ENCODE peak calls at places on chromosomes 1 and 21, in six cellular contexts. P is activated T-helper 1 cell treated with anti-CD3 and anti-CD28 coated beads, Interleukin-12 subunit alpha, Interleukin-12 subunit beta, Interleukin-2, Interleukin-4 antibody, amounts not matched to agents 30 ng/mL and 10 ng/mL and 1 ng/mL, durations not matched to agents 14 hours and 24 hours and 36 hours; O is NT2/D1; R is NCI-H146; W is endodermal cell; C is cardiac muscle cell. B is an unnamed sample.

GRCh38 chr1:184212649-184213314 is 161.3 kb downstream of the TSEN15 start:
- DNase-seq in O (peak; percentile 33), W (peak; percentile 59), P (no peak), R (no peak), C (no peak), B (no peak)

GRCh38 chr1:59670662-59671061 is 144.1 kb upstream of the HOOK1 start:
- DNase-seq in W (no peak), P (no peak), R (no peak), O (no peak), C (no peak), B (no peak)

GRCh38 chr1:59146651-59147358 is 150.1 kb upstream of the FGGY start:
- DNase-seq in W (peak; percentile 85), P (peak; percentile 66), O (no peak), R (no peak), C (peak; percentile 52), B (peak; percentile 21)

GRCh38 chr1:219385786-219386427 is 212.2 kb downstream of the LYPLAL1 start:
- DNase-seq in W (peak; percentile 89), R (peak; percentile 88), C (peak; percentile 69), O (peak; percentile 36), P (no peak), B (peak; percentile 3)

GRCh38 chr1:42392923-42393848 is 12.6 kb downstream of the RIMKLA start:
- DNase-seq in O (no peak), W (no peak), P (no peak), C (no peak), R (no peak), B (no peak)

GRCh38 chr21:38806153-38806941 is 618 bp downstream of the ETS2 start:
- DNase-seq in W (peak; percentile 68), P (peak; percentile 31), R (peak; percentile 36), O (no peak), C (peak; percentile 52), B (peak; percentile 49)

GRCh38 chr1:218459878-218460277 is 114.7 kb downstream of the TGFB2 start:
- DNase-seq in W (peak; percentile 80), R (peak; percentile 39), P (no peak), O (peak; percentile 88), C (peak; percentile 75), B (peak; percentile 58)

GRCh38 chr1:118257946-118258345 is 72.9 kb upstream of the SPAG17 start:
- DNase-seq in R (no peak), C (no peak), W (no peak), P (no peak), O (no peak), B (no peak)

GRCh38 chr1:150548632-150549495 is at the start of gene ADAMTSL4:
- DNase-seq in R (peak; percentile 81), C (peak; percentile 87), O (no peak), P (no peak), W (peak; percentile 87), B (no peak)

GRCh38 chr21:42627527-42628289 is 25.7 kb upstream of the PDE9A start:
- DNase-seq in P (no peak), W (peak; percentile 20), C (peak; percentile 87), R (no peak), O (no peak), B (no peak)

GRCh38 chr1:205670611-205671430 is 9.5 kb downstream of the SLC45A3 start:
- DNase-seq in R (no peak), C (peak; percentile 47), O (peak; percentile 79), W (peak; percentile 90), P (no peak), B (peak; percentile 83)

GRCh38 chr1:51661081-51661518 is 44.2 kb downstream of the OSBPL9 start:
- DNase-seq in P (no peak), R (no peak), W (no peak), C (peak; percentile 22), O (no peak), B (no peak)

GRCh38 chr1:1440941-1441888 is 5.7 kb downstream of the VWA1 start:
- DNase-seq in P (peak; percentile 30), W (peak; percentile 76), O (no peak), C (peak; percentile 72), R (no peak), B (no peak)

GRCh38 chr1:27430903-27431653 is 38.7 kb downstream of the GPR3 start:
- DNase-seq in P (peak; percentile 29), O (no peak), C (no peak), R (no peak), W (no peak), B (no peak)

GRCh38 chr21:31888936-31889371 is 16.1 kb downstream of the HUNK start:
- DNase-seq in C (no peak), W (peak; percentile 68), R (no peak), P (no peak), O (no peak), B (no peak)

GRCh38 chr1:38209986-38210385 is 163.4 kb upstream of the POU3F1 start:
- DNase-seq in P (no peak), W (no peak), R (no peak), O (no peak), C (no peak), B (no peak)

GRCh38 chr1:211697356-211697755 is 21.9 kb upstream of the NEK2 start:
- DNase-seq in O (no peak), C (no peak), W (no peak), P (no peak), R (no peak), B (no peak)

GRCh38 chr1:68375919-68376318 is 73.8 kb downstream of the RPE65 start:
- DNase-seq in R (no peak), W (no peak), P (no peak), O (no peak), C (no peak), B (no peak)

GRCh38 chr1:214648776-214649175 is 45.8 kb downstream of the CENPF start:
- DNase-seq in C (no peak), W (no peak), P (no peak), O (no peak), R (no peak), B (no peak)

GRCh38 chr1:215526147-215526845 is 40.8 kb upstream of the KCTD3 start:
- DNase-seq in O (peak; percentile 40), W (no peak), R (peak; percentile 35), P (no peak), C (peak; percentile 60), B (peak; percentile 41)

GRCh38 chr1:212692774-212693644 is 6.6 kb downstream of the BATF3 start:
- DNase-seq in W (peak; percentile 65), C (no peak), R (no peak), O (peak; percentile 70), P (no peak), B (no peak)

GRCh38 chr1:33634806-33635205 is 162.4 kb downstream of the ZSCAN20 start:
- DNase-seq in R (no peak), C (peak; percentile 62), O (peak; percentile 57), W (peak; percentile 85), P (no peak), B (peak; percentile 24)

GRCh38 chr1:111270781-111271463 is 19.7 kb upstream of the CHIA start:
- DNase-seq in C (no peak), R (no peak), P (no peak), O (no peak), W (no peak), B (no peak)

GRCh38 chr21:43352568-43353281 is 74.2 kb downstream of the SIK1 start:
- DNase-seq in C (no peak), O (no peak), W (no peak), R (no peak), P (peak; percentile 37), B (no peak)

GRCh38 chr1:8661185-8662110 is 156.0 kb downstream of the RERE start:
- DNase-seq in O (no peak), W (peak; percentile 61), R (no peak), C (no peak), P (no peak), B (no peak)

GRCh38 chr1:65039508-65039907 is 73.2 kb upstream of the JAK1 start:
- DNase-seq in R (no peak), C (no peak), O (no peak), W (no peak), P (no peak), B (no peak)

GRCh38 chr1:205205055-205205454 is 6.4 kb downstream of the DSTYK start:
- DNase-seq in P (no peak), O (no peak), W (no peak), C (no peak), R (no peak), B (no peak)

GRCh38 chr1:29716306-29716705 is 480.0 kb downstream of the PTPRU start:
- DNase-seq in O (no peak), C (no peak), R (no peak), W (no peak), P (no peak), B (no peak)

GRCh38 chr1:182331412-182331811 is 60.2 kb downstream of the GLUL start:
- DNase-seq in C (no peak), R (no peak), W (no peak), O (no peak), P (no peak), B (no peak)

GRCh38 chr1:153476491-153477093 is 16.1 kb upstream of the S100A7 start:
- DNase-seq in R (no peak), O (no peak), C (no peak), W (no peak), P (no peak), B (no peak)

GRCh38 chr1:28112388-28113311 is 24.2 kb upstream of the EYA3 start:
- DNase-seq in R (peak; percentile 1), W (peak; percentile 64), P (no peak), O (no peak), C (no peak), B (no peak)

GRCh38 chr1:58502519-58502918 is 44.0 kb downstream of the OMA1 start:
- DNase-seq in R (no peak), W (no peak), C (no peak), P (no peak), O (no peak), B (no peak)

GRCh38 chr1:151816964-151817730 is 11.9 kb upstream of the LINGO4 start:
- DNase-seq in R (peak; percentile 25), C (no peak), W (no peak), O (no peak), P (no peak), B (no peak)

GRCh38 chr1:33902486-33903209 is 38.8 kb downstream of the HMGB4 start:
- DNase-seq in O (no peak), W (peak; percentile 55), P (no peak), C (peak; percentile 46), R (no peak), B (no peak)

GRCh38 chr21:35648512-35648911 is 411.8 kb downstream of the SETD4 start:
- DNase-seq in R (peak; percentile 87), C (no peak), W (no peak), P (no peak), O (no peak), B (no peak)

B was measured in neuronal stem cell.